ENCODE peak calls at places on chromosomes 7 and 10, in four cellular contexts. One of them, this sample, is unnamed.

GRCh38 chr7:27961255-27961654 is 219.3 kb downstream of the JAZF1 start:
- DNase-seq in HCT116: peak
- DNase-seq in Panc1: peak
- DNase-seq in stomach: no peak
- DNase-seq in this sample: no peak

GRCh38 chr7:151260471-151260870 is 12.0 kb upstream of the SMARCD3 start:
- DNase-seq in HCT116: no peak
- DNase-seq in Panc1: no peak
- DNase-seq in stomach: no peak
- DNase-seq in this sample: no peak

GRCh38 chr10:75922435-75922834 is 491.0 kb downstream of the LRMDA start:
- DNase-seq in HCT116: no peak
- DNase-seq in Panc1: no peak
- DNase-seq in stomach: no peak
- DNase-seq in this sample: no peak

GRCh38 chr10:86863443-86863842 is 94.0 kb downstream of the MMRN2 start:
- DNase-seq in HCT116: no peak
- DNase-seq in Panc1: no peak
- DNase-seq in stomach: no peak
- DNase-seq in this sample: no peak

GRCh38 chr7:108193593-108194498 is 63.7 kb upstream of the LAMB4 start:
- DNase-seq in HCT116: no peak
- DNase-seq in Panc1: no peak
- DNase-seq in stomach: no peak
- DNase-seq in this sample: no peak

GRCh38 chr10:127990846-127991542 is 84.1 kb downstream of the PTPRE start:
- DNase-seq in HCT116: peak
- DNase-seq in Panc1: no peak
- DNase-seq in stomach: no peak
- DNase-seq in this sample: no peak

GRCh38 chr7:74479066-74479781 is 25.5 kb downstream of the GTF2IRD1 start:
- DNase-seq in HCT116: no peak
- DNase-seq in Panc1: no peak
- DNase-seq in stomach: peak
- DNase-seq in this sample: no peak

GRCh38 chr7:85135931-85136330 is 50.9 kb downstream of the SEMA3D start:
- DNase-seq in HCT116: no peak
- DNase-seq in Panc1: no peak
- DNase-seq in stomach: no peak
- DNase-seq in this sample: no peak

GRCh38 chr10:49290607-49291006 is 8.4 kb upstream of the C10orf71 start:
- DNase-seq in HCT116: no peak
- DNase-seq in Panc1: no peak
- DNase-seq in stomach: no peak
- DNase-seq in this sample: no peak

GRCh38 chr7:42454006-42454405 is 217.0 kb upstream of the GLI3 start:
- DNase-seq in HCT116: no peak
- DNase-seq in Panc1: no peak
- DNase-seq in stomach: no peak
- DNase-seq in this sample: no peak

GRCh38 chr7:76142861-76143260 is 58.8 kb upstream of the SRRM3 start:
- DNase-seq in HCT116: no peak
- DNase-seq in Panc1: no peak
- DNase-seq in stomach: no peak
- DNase-seq in this sample: no peak

GRCh38 chr10:74738985-74739567 is 87.3 kb upstream of the KAT6B start:
- DNase-seq in HCT116: no peak
- DNase-seq in Panc1: no peak
- DNase-seq in stomach: no peak
- DNase-seq in this sample: no peak

GRCh38 chr7:39735903-39736302 is 112.5 kb downstream of the RALA start:
- DNase-seq in HCT116: no peak
- DNase-seq in Panc1: no peak
- DNase-seq in stomach: no peak
- DNase-seq in this sample: no peak

GRCh38 chr7:136874393-136875032 is 6.1 kb downstream of the CHRM2 start:
- DNase-seq in HCT116: peak
- DNase-seq in Panc1: peak
- DNase-seq in stomach: no peak
- DNase-seq in this sample: no peak

GRCh38 chr10:70174058-70174741 is 3.9 kb upstream of the SAR1A start:
- DNase-seq in HCT116: no peak
- DNase-seq in Panc1: no peak
- DNase-seq in stomach: no peak
- DNase-seq in this sample: no peak

GRCh38 chr10:131660427-131660826 is 240.4 kb upstream of the PPP2R2D start:
- DNase-seq in HCT116: no peak
- DNase-seq in Panc1: no peak
- DNase-seq in stomach: no peak
- DNase-seq in this sample: no peak

GRCh38 chr10:86389441-86390193 is 23.0 kb upstream of the GRID1 start:
- DNase-seq in HCT116: no peak
- DNase-seq in Panc1: no peak
- DNase-seq in stomach: peak
- DNase-seq in this sample: no peak

GRCh38 chr10:110011679-110012078 is 3.9 kb downstream of the ADD3 start:
- DNase-seq in HCT116: no peak
- DNase-seq in Panc1: no peak
- DNase-seq in stomach: no peak
- DNase-seq in this sample: no peak

GRCh38 chr10:5958077-5958476 is 19.3 kb downstream of the IL15RA start:
- DNase-seq in HCT116: no peak
- DNase-seq in Panc1: no peak
- DNase-seq in stomach: no peak
- DNase-seq in this sample: no peak

GRCh38 chr10:112677689-112678088 is 230.7 kb downstream of the VTI1A start:
- DNase-seq in HCT116: no peak
- DNase-seq in Panc1: no peak
- DNase-seq in stomach: no peak
- DNase-seq in this sample: no peak

GRCh38 chr10:16316733-16317132 is 120.1 kb upstream of the PTER start:
- DNase-seq in HCT116: no peak
- DNase-seq in Panc1: no peak
- DNase-seq in stomach: no peak
- DNase-seq in this sample: no peak

GRCh38 chr7:25368599-25368998 is 140.3 kb upstream of the NPVF start:
- DNase-seq in HCT116: no peak
- DNase-seq in Panc1: no peak
- DNase-seq in stomach: no peak
- DNase-seq in this sample: no peak

GRCh38 chr7:2018786-2019692 is 213.7 kb downstream of the MAD1L1 start:
- DNase-seq in HCT116: no peak
- DNase-seq in Panc1: no peak
- DNase-seq in stomach: no peak
- DNase-seq in this sample: no peak

GRCh38 chr10:86123304-86123703 is 243.3 kb downstream of the GRID1 start:
- DNase-seq in HCT116: no peak
- DNase-seq in Panc1: no peak
- DNase-seq in stomach: no peak
- DNase-seq in this sample: no peak

GRCh38 chr10:99630439-99630838 is 10.2 kb upstream of the SLC25A28 start:
- DNase-seq in HCT116: peak
- DNase-seq in Panc1: no peak
- DNase-seq in stomach: peak
- DNase-seq in this sample: peak
- TF ChIP-seq CTCF in HCT116: peak
- TF ChIP-seq CTCF in Panc1: peak
- TF ChIP-seq CTCF in stomach: no peak
- TF ChIP-seq CTCF in this sample: peak

GRCh38 chr10:43137971-43138756 is at the start of gene CSGALNACT2:
- DNase-seq in HCT116: peak
- DNase-seq in Panc1: no peak
- DNase-seq in stomach: peak
- DNase-seq in this sample: peak
- TF ChIP-seq POLR2AphosphoS5 in HCT116: peak
- TF ChIP-seq POLR2AphosphoS5 in Panc1: peak
- TF ChIP-seq POLR2AphosphoS5 in stomach: peak
- TF ChIP-seq POLR2AphosphoS5 in this sample: peak

DNA sequence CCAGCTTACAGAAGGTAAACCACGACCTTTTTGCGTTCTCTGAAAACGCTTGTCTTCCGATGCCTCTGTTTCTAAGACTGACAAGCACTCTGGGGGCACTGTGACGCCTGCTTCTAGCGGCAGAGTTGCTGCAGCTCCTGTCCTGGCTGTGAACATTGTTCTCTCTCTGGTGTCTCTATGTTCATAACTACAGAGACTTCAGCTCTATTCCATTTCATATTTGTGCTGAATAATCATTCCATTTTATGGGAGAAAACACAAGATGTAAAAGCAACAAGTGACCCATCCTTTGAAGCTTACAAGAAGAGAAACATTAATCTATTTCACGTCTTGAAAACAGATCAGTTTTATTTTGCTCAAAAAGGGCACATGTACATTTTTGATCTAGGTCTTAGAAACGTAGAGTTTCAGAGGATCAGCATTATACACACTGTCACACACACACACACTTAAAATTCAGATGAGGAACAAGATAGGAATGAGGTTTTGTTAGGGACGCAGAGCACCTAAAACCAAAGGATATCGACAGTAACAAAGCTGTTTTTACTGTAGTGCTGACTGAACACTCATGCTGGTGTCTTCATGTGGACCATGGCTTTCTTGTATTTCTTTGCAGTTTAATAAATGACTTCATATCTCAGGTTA is 3.0 kb downstream of the IKZF1 start:
- DNase-seq in HCT116: no peak
- DNase-seq in Panc1: no peak
- DNase-seq in stomach: no peak
- DNase-seq in this sample: no peak
- TF ChIP-seq CTCF in HCT116: no peak
- TF ChIP-seq CTCF in Panc1: no peak
- TF ChIP-seq CTCF in stomach: no peak
- TF ChIP-seq CTCF in this sample: no peak

GRCh38 chr7:55065079-55065478 is 46.3 kb downstream of the EGFR start:
- DNase-seq in HCT116: peak
- DNase-seq in Panc1: peak
- DNase-seq in stomach: no peak
- DNase-seq in this sample: no peak
- TF ChIP-seq POLR2AphosphoS5 in HCT116: no peak
- TF ChIP-seq POLR2AphosphoS5 in Panc1: peak
- TF ChIP-seq POLR2AphosphoS5 in stomach: peak
- TF ChIP-seq POLR2AphosphoS5 in this sample: peak

GRCh38 chr7:99490878-99491277 is 9.2 kb downstream of the ZNF394 start:
- DNase-seq in HCT116: no peak
- DNase-seq in Panc1: no peak
- DNase-seq in stomach: no peak
- DNase-seq in this sample: no peak

GRCh38 chr7:99489235-99489634 is 10.8 kb downstream of the ZNF394 start:
- DNase-seq in HCT116: no peak
- DNase-seq in Panc1: no peak
- DNase-seq in stomach: no peak
- DNase-seq in this sample: no peak

DNA sequence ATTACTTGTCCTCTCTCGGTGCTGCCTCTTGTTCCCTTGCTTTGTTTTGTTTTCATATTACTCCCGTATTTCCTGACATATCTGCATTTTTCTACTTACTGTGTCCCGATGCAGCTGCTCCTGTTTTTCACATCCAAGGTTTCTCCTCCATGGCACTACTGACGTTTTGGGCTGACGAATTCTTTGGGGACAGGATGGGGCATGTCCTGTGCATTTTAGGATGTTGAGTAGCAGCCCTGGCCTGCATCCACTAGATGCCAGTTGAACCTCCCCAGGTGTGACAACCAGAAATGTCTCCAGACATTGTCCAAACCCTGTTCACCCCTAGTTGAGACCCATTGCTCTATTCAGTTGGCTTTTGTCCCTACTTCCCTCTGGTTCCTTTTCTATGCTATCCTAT is 12.4 kb downstream of the ZNF789 start:
- DNase-seq in HCT116: no peak
- DNase-seq in Panc1: no peak
- DNase-seq in stomach: no peak
- DNase-seq in this sample: no peak
- TF ChIP-seq CTCF in HCT116: no peak
- TF ChIP-seq CTCF in Panc1: no peak
- TF ChIP-seq CTCF in stomach: no peak
- TF ChIP-seq CTCF in this sample: no peak

GRCh38 chr10:77613476-77614130 is 24.0 kb downstream of the KCNMA1 start:
- DNase-seq in HCT116: no peak
- DNase-seq in Panc1: no peak
- DNase-seq in stomach: no peak
- DNase-seq in this sample: peak

GRCh38 chr10:77611670-77612069 is 25.9 kb downstream of the KCNMA1 start:
- DNase-seq in HCT116: no peak
- DNase-seq in Panc1: no peak
- DNase-seq in stomach: no peak
- DNase-seq in this sample: no peak

GRCh38 chr10:77616766-77617165 is 20.8 kb downstream of the KCNMA1 start:
- DNase-seq in HCT116: no peak
- DNase-seq in Panc1: no peak
- DNase-seq in stomach: no peak
- DNase-seq in this sample: no peak

GRCh38 chr10:77618117-77618516 is 19.5 kb downstream of the KCNMA1 start:
- DNase-seq in HCT116: no peak
- DNase-seq in Panc1: no peak
- DNase-seq in stomach: no peak
- DNase-seq in this sample: no peak

DNA sequence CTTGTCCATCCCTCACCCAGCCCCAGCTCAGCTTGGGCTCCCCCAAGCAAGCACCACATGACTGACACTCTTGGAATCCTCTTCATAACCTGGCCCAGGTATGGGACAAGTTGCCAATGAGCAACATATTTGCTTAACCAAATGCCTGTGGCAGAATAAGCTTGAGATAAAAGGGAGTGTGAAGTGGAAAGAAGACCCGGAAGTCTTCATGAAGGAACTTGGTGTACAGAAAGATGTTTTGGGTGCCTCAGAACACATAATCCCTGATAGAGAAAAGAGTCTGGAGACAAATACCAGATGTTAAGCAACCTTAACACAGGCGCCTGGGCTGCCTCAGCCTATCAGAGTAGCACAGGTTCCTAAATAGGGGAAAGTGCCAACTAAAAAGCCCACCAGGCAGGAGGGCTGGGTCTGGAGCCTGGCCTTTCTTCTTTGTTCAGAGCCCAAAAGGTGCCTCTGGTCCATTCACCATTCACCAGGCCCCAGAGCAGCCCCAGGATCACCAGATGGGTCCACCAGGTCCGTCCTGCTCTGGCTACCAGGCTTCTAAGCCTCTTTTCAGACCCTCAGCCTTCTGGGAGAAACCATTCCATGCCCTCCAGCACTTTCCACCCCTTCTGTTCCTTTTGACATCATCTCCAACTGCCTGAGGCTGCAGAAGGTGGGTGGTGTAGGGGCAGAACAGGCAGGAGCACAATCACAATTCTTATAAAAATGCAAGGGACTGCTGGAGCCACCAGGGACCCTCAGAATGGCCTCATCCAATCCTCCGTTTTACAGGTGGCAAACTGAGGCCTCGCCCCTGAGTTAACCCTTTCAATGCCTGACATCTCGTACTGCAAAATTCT is 22.6 kb downstream of the KCNMA1 start:
- DNase-seq in HCT116: no peak
- DNase-seq in Panc1: no peak
- DNase-seq in stomach: no peak
- DNase-seq in this sample: no peak
- TF ChIP-seq POLR2AphosphoS5 in HCT116: no peak
- TF ChIP-seq POLR2AphosphoS5 in Panc1: no peak
- TF ChIP-seq POLR2AphosphoS5 in stomach: no peak
- TF ChIP-seq POLR2AphosphoS5 in this sample: peak